ENCODE peak calls at places on chromosomes 7 and 10, in five cellular contexts. One of them, this sample, is unnamed.

GRCh38 chr7:151135866-151136514 is 31.5 kb downstream of the GBX1 start:
- DNase-seq in K562: no peak
- DNase-seq in H1: no peak
- DNase-seq in SK-N-SH: no peak
- DNase-seq in HCT116: no peak
- DNase-seq in this sample: no peak

GRCh38 chr7:124723012-124723411 is 42.6 kb downstream of the GPR37 start:
- DNase-seq in SK-N-SH: no peak
- DNase-seq in K562: no peak
- DNase-seq in HCT116: peak; percentile 52
- DNase-seq in H1: no peak
- DNase-seq in this sample: no peak

GRCh38 chr7:36967387-36967786 is 243.1 kb upstream of the AOAH start:
- DNase-seq in K562: peak; percentile 63
- DNase-seq in H1: no peak
- DNase-seq in SK-N-SH: peak; percentile 79
- DNase-seq in HCT116: peak; percentile 78
- DNase-seq in this sample: peak; percentile 58

GRCh38 chr7:14403587-14403986 is 414.1 kb upstream of the ETV1 start:
- DNase-seq in HCT116: no peak
- DNase-seq in H1: no peak
- DNase-seq in SK-N-SH: no peak
- DNase-seq in K562: no peak
- DNase-seq in this sample: no peak

GRCh38 chr10:101297901-101298451 is 56.0 kb upstream of the BTRC start:
- DNase-seq in HCT116: peak; percentile 64
- DNase-seq in SK-N-SH: peak; percentile 61
- DNase-seq in H1: peak; percentile 96
- DNase-seq in K562: peak; percentile 68
- DNase-seq in this sample: peak; percentile 77

GRCh38 chr7:91949221-91950009 is 8.8 kb downstream of the AKAP9 start:
- DNase-seq in SK-N-SH: no peak
- DNase-seq in K562: no peak
- DNase-seq in H1: no peak
- DNase-seq in HCT116: no peak
- DNase-seq in this sample: no peak

GRCh38 chr7:50356212-50356944 is 51.9 kb downstream of the IKZF1 start:
- DNase-seq in H1: no peak
- DNase-seq in HCT116: no peak
- DNase-seq in K562: peak; percentile 69
- DNase-seq in SK-N-SH: no peak
- DNase-seq in this sample: no peak

GRCh38 chr10:115503546-115503945 is 410.4 kb downstream of the ATRNL1 start:
- DNase-seq in K562: no peak
- DNase-seq in SK-N-SH: no peak
- DNase-seq in HCT116: no peak
- DNase-seq in H1: no peak
- DNase-seq in this sample: no peak

GRCh38 chr7:152108359-152108758 is 82.9 kb downstream of the GALNT11 start:
- DNase-seq in HCT116: no peak
- DNase-seq in K562: no peak
- DNase-seq in H1: no peak
- DNase-seq in SK-N-SH: no peak
- DNase-seq in this sample: no peak

GRCh38 chr10:88089498-88089897 is 226.1 kb downstream of the PTEN start:
- DNase-seq in K562: no peak
- DNase-seq in HCT116: no peak
- DNase-seq in H1: no peak
- DNase-seq in SK-N-SH: no peak
- DNase-seq in this sample: no peak

GRCh38 chr10:6226216-6226615 is 23.5 kb downstream of the PFKFB3 start:
- DNase-seq in K562: no peak
- DNase-seq in SK-N-SH: peak; percentile 11
- DNase-seq in H1: no peak
- DNase-seq in HCT116: no peak
- DNase-seq in this sample: no peak

GRCh38 chr10:103668351-103669242 is 175.1 kb downstream of the NEURL1 start:
- DNase-seq in K562: peak; percentile 71
- DNase-seq in HCT116: no peak
- DNase-seq in SK-N-SH: no peak
- DNase-seq in H1: no peak
- DNase-seq in this sample: no peak

GRCh38 chr7:151598045-151598444 is 78.3 kb upstream of the RHEB start:
- DNase-seq in K562: no peak
- DNase-seq in SK-N-SH: no peak
- DNase-seq in H1: no peak
- DNase-seq in HCT116: peak; percentile 48
- DNase-seq in this sample: no peak

GRCh38 chr10:114698271-114699185 is 40.5 kb upstream of the ABLIM1 start:
- DNase-seq in K562: no peak
- DNase-seq in H1: no peak
- DNase-seq in SK-N-SH: no peak
- DNase-seq in HCT116: no peak
- DNase-seq in this sample: no peak

GRCh38 chr7:85695041-85695990 is 508.5 kb upstream of the SEMA3D start:
- DNase-seq in HCT116: no peak
- DNase-seq in SK-N-SH: no peak
- DNase-seq in K562: no peak
- DNase-seq in H1: no peak
- DNase-seq in this sample: peak; percentile 63

GRCh38 chr10:104614245-104614831 is 26.8 kb upstream of the SORCS3 start:
- DNase-seq in SK-N-SH: peak; percentile 52
- DNase-seq in HCT116: peak; percentile 29
- DNase-seq in K562: peak; percentile 60
- DNase-seq in H1: peak; percentile 82
- DNase-seq in this sample: no peak

GRCh38 chr10:123665371-123666286 is 526 bp upstream of the GPR26 start:
- DNase-seq in K562: no peak
- DNase-seq in HCT116: no peak
- DNase-seq in H1: no peak
- DNase-seq in SK-N-SH: peak; percentile 62
- DNase-seq in this sample: no peak

GRCh38 chr7:26279405-26279804 is 12.3 kb upstream of the SNX10 start:
- DNase-seq in H1: no peak
- DNase-seq in K562: no peak
- DNase-seq in SK-N-SH: no peak
- DNase-seq in HCT116: no peak
- DNase-seq in this sample: no peak

GRCh38 chr7:99210265-99210970 is 2.5 kb upstream of the KPNA7 start:
- DNase-seq in H1: no peak
- DNase-seq in SK-N-SH: no peak
- DNase-seq in HCT116: no peak
- DNase-seq in K562: no peak
- DNase-seq in this sample: no peak

GRCh38 chr7:137142376-137142775 is 201.2 kb downstream of the PTN start:
- DNase-seq in SK-N-SH: no peak
- DNase-seq in K562: no peak
- DNase-seq in HCT116: no peak
- DNase-seq in H1: no peak
- DNase-seq in this sample: no peak

GRCh38 chr10:101716891-101717659 is 22.1 kb upstream of the FBXW4 start:
- DNase-seq in H1: peak; percentile 8
- DNase-seq in SK-N-SH: no peak
- DNase-seq in HCT116: no peak
- DNase-seq in K562: no peak
- DNase-seq in this sample: no peak

DNA sequence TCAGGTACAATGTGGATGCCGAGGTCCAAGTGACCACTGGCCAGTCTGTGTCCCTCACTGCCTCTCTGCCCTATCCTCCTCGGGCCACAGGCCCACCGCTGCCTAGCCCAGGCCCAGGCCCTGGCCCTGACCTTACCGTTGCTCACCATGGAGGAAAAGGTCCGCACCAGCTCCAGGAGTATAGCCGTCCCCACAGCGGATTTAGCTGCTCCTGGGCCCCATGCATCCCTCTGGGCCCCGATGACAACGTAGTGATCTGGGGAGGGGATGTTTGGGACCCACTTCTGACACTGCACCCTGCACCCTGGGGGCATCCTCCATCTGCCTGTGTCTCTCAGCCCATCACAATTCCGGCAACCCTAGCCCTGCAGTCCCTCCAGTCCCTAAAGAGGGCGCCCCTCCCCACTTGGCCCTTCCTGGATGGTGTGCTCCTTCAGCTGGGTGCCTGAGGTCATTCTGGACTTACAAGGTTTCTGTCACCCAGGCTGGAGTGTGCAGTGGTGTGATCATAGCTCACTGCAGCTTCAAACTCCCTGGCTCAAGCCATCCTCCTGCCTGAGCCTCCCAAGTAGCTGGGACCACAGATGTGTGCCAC is 12.1 kb downstream of the TFR2 start:
- DNase-seq in HCT116: peak; percentile 28
- DNase-seq in K562: peak; percentile 61
- DNase-seq in SK-N-SH: peak; percentile 86
- DNase-seq in H1: peak; percentile 92
- DNase-seq in this sample: peak; percentile 78
- TF ChIP-seq JUND in HCT116: no peak
- TF ChIP-seq JUND in K562: peak; percentile 16
- TF ChIP-seq JUND in SK-N-SH: no peak
- TF ChIP-seq JUND in H1: no peak
- TF ChIP-seq JUND in this sample: no peak

GRCh38 chr10:119360181-119360921 is 153.0 kb downstream of the GRK5 start:
- DNase-seq in SK-N-SH: no peak
- DNase-seq in K562: peak; percentile 44
- DNase-seq in HCT116: no peak
- DNase-seq in H1: no peak
- DNase-seq in this sample: no peak
- TF ChIP-seq JUND in SK-N-SH: no peak
- TF ChIP-seq JUND in K562: no peak
- TF ChIP-seq JUND in HCT116: no peak
- TF ChIP-seq JUND in H1: no peak
- TF ChIP-seq JUND in this sample: no peak

GRCh38 chr7:802500-803242 is 29.6 kb upstream of the SUN1 start:
- DNase-seq in H1: no peak
- DNase-seq in K562: no peak
- DNase-seq in HCT116: no peak
- DNase-seq in SK-N-SH: no peak
- DNase-seq in this sample: no peak

GRCh38 chr7:805261-805660 is 27.0 kb upstream of the SUN1 start:
- DNase-seq in H1: no peak
- DNase-seq in HCT116: no peak
- DNase-seq in K562: no peak
- DNase-seq in SK-N-SH: no peak
- DNase-seq in this sample: no peak

GRCh38 chr7:803243-803635 is 29.0 kb upstream of the SUN1 start:
- DNase-seq in K562: no peak
- DNase-seq in HCT116: no peak
- DNase-seq in H1: no peak
- DNase-seq in SK-N-SH: no peak
- DNase-seq in this sample: no peak

GRCh38 chr7:798921-799470 is 33.3 kb upstream of the SUN1 start:
- DNase-seq in K562: no peak
- DNase-seq in H1: no peak
- DNase-seq in HCT116: no peak
- DNase-seq in SK-N-SH: no peak
- DNase-seq in this sample: no peak

DNA sequence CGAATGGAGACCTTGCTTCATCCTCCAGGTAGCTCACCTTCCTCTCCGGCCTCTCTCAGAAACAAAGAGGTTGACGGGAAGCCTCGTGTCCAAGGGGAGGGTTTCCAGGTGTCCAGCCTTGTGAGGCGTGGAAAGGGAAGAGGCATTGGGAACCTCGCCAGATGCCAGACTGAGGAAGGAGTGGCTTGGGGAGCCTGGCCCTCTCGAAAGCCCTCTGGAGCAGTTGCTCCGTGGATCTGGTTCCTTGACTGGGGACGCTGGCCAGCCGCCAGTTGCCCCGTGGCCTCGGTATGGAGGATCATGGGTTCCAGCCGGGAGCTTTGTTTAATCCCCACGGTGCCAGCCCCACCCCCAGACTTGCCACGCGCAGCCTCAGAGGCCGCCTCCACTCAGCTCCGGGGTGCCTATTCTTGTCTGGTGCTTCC is 30.3 kb upstream of the SUN1 start:
- DNase-seq in H1: no peak
- DNase-seq in SK-N-SH: peak; percentile 72
- DNase-seq in HCT116: no peak
- DNase-seq in K562: no peak
- DNase-seq in this sample: peak; percentile 84
- TF ChIP-seq JUND in H1: no peak
- TF ChIP-seq JUND in SK-N-SH: no peak
- TF ChIP-seq JUND in HCT116: no peak
- TF ChIP-seq JUND in K562: no peak
- TF ChIP-seq JUND in this sample: no peak

GRCh38 chr10:122348512-122348911 is 26.0 kb upstream of the PLEKHA1 start:
- DNase-seq in H1: no peak
- DNase-seq in K562: no peak
- DNase-seq in HCT116: no peak
- DNase-seq in SK-N-SH: no peak
- DNase-seq in this sample: no peak
- TF ChIP-seq JUND in H1: no peak
- TF ChIP-seq JUND in K562: no peak
- TF ChIP-seq JUND in HCT116: no peak
- TF ChIP-seq JUND in SK-N-SH: no peak
- TF ChIP-seq JUND in this sample: no peak

GRCh38 chr10:43211030-43211429 is 55.8 kb downstream of the RASGEF1A start:
- DNase-seq in K562: peak; percentile 51
- DNase-seq in HCT116: no peak
- DNase-seq in SK-N-SH: no peak
- DNase-seq in H1: no peak
- DNase-seq in this sample: no peak
- TF ChIP-seq JUND in K562: peak; percentile 69
- TF ChIP-seq JUND in HCT116: no peak
- TF ChIP-seq JUND in SK-N-SH: no peak
- TF ChIP-seq JUND in H1: no peak
- TF ChIP-seq JUND in this sample: no peak

GRCh38 chr10:128739937-128740336 is 613.7 kb upstream of the MKI67 start:
- DNase-seq in SK-N-SH: no peak
- DNase-seq in K562: peak; percentile 7
- DNase-seq in HCT116: peak; percentile 12
- DNase-seq in H1: peak; percentile 57
- DNase-seq in this sample: no peak
- TF ChIP-seq JUND in SK-N-SH: no peak
- TF ChIP-seq JUND in K562: no peak
- TF ChIP-seq JUND in HCT116: no peak
- TF ChIP-seq JUND in H1: no peak
- TF ChIP-seq JUND in this sample: no peak

GRCh38 chr10:46516660-46517416 is 39.6 kb downstream of the GPRIN2 start:
- DNase-seq in SK-N-SH: no peak
- DNase-seq in HCT116: no peak
- DNase-seq in K562: no peak
- DNase-seq in H1: peak; percentile 43
- DNase-seq in this sample: peak; percentile 9
- TF ChIP-seq JUND in SK-N-SH: no peak
- TF ChIP-seq JUND in HCT116: no peak
- TF ChIP-seq JUND in K562: no peak
- TF ChIP-seq JUND in H1: no peak
- TF ChIP-seq JUND in this sample: no peak

This sample was measured in T47D.